ENCODE peak calls at places on chromosome 19, in nine cellular contexts. W is heart right ventricle; A is SK-N-SH treated with all-trans-retinoic acid at 6 μM for 48 hours; G is activated T-cell treated with anti-CD3 and anti-CD28 coated beads, Interleukin-2, amount 50 U/mL, for 4 hours; T is activated CD8-positive, alpha-beta T cell treated with anti-CD3 and anti-CD28 coated beads for 36 hours; Y is aorta; F is right lobe of liver; Q is activated B cell treated with CpG ODN at 0.5 μM for 24 hours; M is T-helper 17 cell. O is an unnamed sample.

GRCh38 chr19:16042533-16043085 is 33.7 kb upstream of the TPM4 start:
- ATAC-seq in W (no peak), Y (no peak), A (no peak), M (no peak), T (no peak), F (no peak), G (no peak), Q (no peak), O (no peak)

GRCh38 chr19:7596191-7596937 is 701 bp downstream of the CAMSAP3 start:
- ATAC-seq in F (peak), M (peak), A (no peak), T (no peak), Q (no peak), Y (no peak), G (no peak), W (no peak), O (peak)

GRCh38 chr19:46495789-46496099 is at the start of gene PNMA8B:
- ATAC-seq in M (peak), T (peak), A (peak), F (no peak), Y (peak), G (peak), W (peak), Q (no peak), O (peak)

GRCh38 chr19:38162632-38163031 is 61.4 kb downstream of the DPF1 start:
- ATAC-seq in A (no peak), T (no peak), Q (no peak), W (no peak), F (no peak), Y (no peak), M (no peak), G (no peak), O (no peak)

GRCh38 chr19:29092712-29093552 is 120.0 kb downstream of the UQCRFS1 start:
- ATAC-seq in F (no peak), T (no peak), W (no peak), Y (no peak), M (no peak), G (no peak), A (no peak), Q (no peak), O (no peak)

GRCh38 chr19:39157997-39158389 is 32.4 kb downstream of the PAK4 start:
- ATAC-seq in Y (no peak), M (no peak), F (no peak), W (no peak), Q (no peak), G (no peak), T (no peak), A (no peak), O (no peak)

GRCh38 chr19:8333771-8334457 is 9.1 kb downstream of the KANK3 start:
- ATAC-seq in M (no peak), A (no peak), W (peak), G (no peak), F (no peak), T (no peak), Y (no peak), Q (no peak), O (no peak)

GRCh38 chr19:1503089-1503924 is 9.5 kb downstream of the ADAMTSL5 start:
- ATAC-seq in A (peak), M (no peak), W (peak), F (peak), Q (no peak), Y (peak), T (peak), G (peak), O (no peak)

GRCh38 chr19:21474671-21475181 is 30.7 kb upstream of the ZNF429 start:
- ATAC-seq in A (peak), Q (peak), M (peak), F (peak), G (peak), Y (peak), T (peak), W (peak), O (peak)

GRCh38 chr19:6312018-6312417 is 21.4 kb downstream of the ACER1 start:
- ATAC-seq in Q (no peak), Y (no peak), W (no peak), M (no peak), T (no peak), F (no peak), A (peak), G (no peak), O (no peak)

GRCh38 chr19:17680235-17680722 is 7.9 kb downstream of the UNC13A start:
- ATAC-seq in M (peak), F (peak), T (peak), Q (peak), A (no peak), G (peak), W (peak), Y (peak), O (peak)

GRCh38 chr19:53772943-53773342 is 51.2 kb downstream of the NLRP12 start:
- ATAC-seq in W (no peak), A (peak), T (peak), Y (no peak), G (no peak), M (peak), Q (peak), F (peak), O (no peak)

GRCh38 chr19:24086974-24087595 is at the start of gene ZNF254:
- ATAC-seq in Q (peak), W (peak), T (peak), F (peak), Y (peak), A (peak), M (peak), G (peak), O (peak)

GRCh38 chr19:13028027-13028426 is 32.8 kb downstream of the NFIX start:
- ATAC-seq in Q (no peak), M (no peak), F (no peak), A (no peak), T (no peak), W (no peak), G (no peak), Y (no peak), O (no peak)

GRCh38 chr19:40553885-40554857 is 22.5 kb upstream of the SHKBP1 start:
- ATAC-seq in F (no peak), W (no peak), Y (no peak), G (no peak), Q (no peak), M (no peak), A (no peak), T (no peak), O (no peak)

GRCh38 chr19:6238256-6238642 is 41.5 kb downstream of the MLLT1 start:
- ATAC-seq in F (peak), T (peak), W (no peak), Y (no peak), G (peak), Q (no peak), A (no peak), M (peak), O (no peak)

GRCh38 chr19:9040131-9040530 is 29.9 kb upstream of the MUC16 start:
- ATAC-seq in Y (no peak), Q (no peak), M (no peak), T (no peak), A (peak), F (no peak), G (no peak), W (no peak), O (no peak)

GRCh38 chr19:40089462-40089861 is 1.3 kb downstream of the ZNF780A start:
- ATAC-seq in M (no peak), G (no peak), Q (no peak), T (no peak), W (peak), F (no peak), A (no peak), Y (no peak), O (no peak)

GRCh38 chr19:50214699-50215543 is 11.5 kb downstream of the MYH14 start:
- ATAC-seq in A (no peak), G (no peak), Y (no peak), T (no peak), Q (no peak), M (no peak), F (no peak), W (no peak), O (no peak)

GRCh38 chr19:16359074-16359473 is 34.4 kb downstream of the KLF2 start:
- ATAC-seq in G (no peak), Y (no peak), A (no peak), F (peak), W (no peak), T (no peak), Q (peak), M (peak), O (peak)

GRCh38 chr19:39187552-39187943 is 9.2 kb upstream of the NCCRP1 start:
- ATAC-seq in Y (no peak), W (peak), A (no peak), Q (no peak), T (no peak), G (no peak), M (no peak), F (no peak), O (peak)

GRCh38 chr19:12838893-12839656 is 760 bp downstream of the MAST1 start:
- ATAC-seq in Y (no peak), G (peak), W (no peak), F (no peak), Q (no peak), M (peak), A (no peak), T (peak), O (no peak)

GRCh38 chr19:42271861-42272534 is 2.9 kb downstream of the CIC start:
- ATAC-seq in G (no peak), W (no peak), M (no peak), T (no peak), Y (no peak), F (no peak), Q (no peak), A (no peak), O (no peak)

GRCh38 chr19:35161434-35161743 is 6.9 kb downstream of the FXYD5 start:
- ATAC-seq in A (no peak), Y (no peak), M (no peak), W (no peak), Q (no peak), F (no peak), G (no peak), T (no peak), O (no peak)

GRCh38 chr19:16824658-16825311 is 4.4 kb upstream of the SIN3B start:
- ATAC-seq in A (peak), T (no peak), Y (no peak), Q (no peak), F (no peak), G (no peak), W (no peak), M (no peak), O (no peak)

GRCh38 chr19:23384858-23385257 is 10.4 kb downstream of the ZNF91 start:
- ATAC-seq in M (no peak), Y (no peak), W (peak), F (no peak), Q (no peak), T (no peak), A (no peak), G (no peak), O (no peak)

GRCh38 chr19:5243878-5244277 is 96.7 kb downstream of the PTPRS start:
- ATAC-seq in W (peak), Q (no peak), A (no peak), G (no peak), F (no peak), Y (no peak), M (no peak), T (no peak), O (no peak)

GRCh38 chr19:17334414-17335409 is at the start of gene ANO8:
- ATAC-seq in G (peak), F (peak), Y (peak), Q (peak), T (peak), A (peak), W (peak), M (peak), O (peak)

GRCh38 chr19:45528149-45528743 is 21.0 kb downstream of the VASP start:
- ATAC-seq in M (no peak), F (peak), A (no peak), Q (no peak), G (no peak), W (peak), Y (no peak), T (no peak), O (no peak)

GRCh38 chr19:38303517-38304351 is at the start of gene C19orf33:
- ATAC-seq in T (no peak), G (no peak), A (no peak), W (peak), Q (no peak), M (no peak), F (no peak), Y (no peak), O (no peak)

GRCh38 chr19:38011426-38011825 is 104.4 kb downstream of the SIPA1L3 start:
- ATAC-seq in F (no peak), Y (no peak), Q (no peak), W (no peak), A (no peak), G (no peak), T (no peak), M (no peak), O (no peak)

GRCh38 chr19:43672061-43672679 is 2.2 kb upstream of the PLAUR start:
- ATAC-seq in T (no peak), Q (no peak), M (no peak), F (no peak), W (no peak), Y (no peak), A (no peak), G (no peak), O (no peak)